ENCODE peak calls at places on chromosomes 6 and 20, in four cellular contexts. Q, W, Z and G are unnamed samples.

GRCh38 chr6:18207438-18207837 is 52.2 kb downstream of the KDM1B start:
- DNase-seq in Q (no peak), W (no peak), Z (no peak), G (no peak)

GRCh38 chr6:75449625-75450206 is 43.9 kb downstream of the FILIP1 start:
- DNase-seq in W (peak; percentile 79), Z (no peak), Q (peak; percentile 33), G (no peak)

GRCh38 chr20:49245921-49246740 is 26.9 kb downstream of the DDX27 start:
- DNase-seq in Q (peak; percentile 37), Z (no peak), W (peak; percentile 55), G (no peak)

GRCh38 chr20:31704225-31705119 is 18.2 kb downstream of the BCL2L1 start:
- DNase-seq in Z (peak; percentile 87), W (peak; percentile 66), Q (peak; percentile 98), G (no peak)

GRCh38 chr20:58129736-58130135 is 98.7 kb downstream of the ANKRD60 start:
- DNase-seq in W (no peak), Q (no peak), Z (no peak), G (no peak)

GRCh38 chr6:159110013-159110412 is 59.2 kb upstream of the FNDC1 start:
- DNase-seq in Q (peak; percentile 56), W (peak; percentile 38), Z (no peak), G (peak; percentile 68)

GRCh38 chr20:4081396-4081795 is 66.0 kb upstream of the RNF24 start:
- DNase-seq in Z (no peak), Q (no peak), W (no peak), G (no peak)

GRCh38 chr6:112501705-112502104 is 154.6 kb downstream of the RFPL4B start:
- DNase-seq in Q (no peak), W (peak; percentile 80), Z (no peak), G (no peak)

GRCh38 chr6:95658896-95659295 is 81.6 kb downstream of the MANEA start:
- DNase-seq in Q (no peak), W (no peak), Z (no peak), G (no peak)

DNA sequence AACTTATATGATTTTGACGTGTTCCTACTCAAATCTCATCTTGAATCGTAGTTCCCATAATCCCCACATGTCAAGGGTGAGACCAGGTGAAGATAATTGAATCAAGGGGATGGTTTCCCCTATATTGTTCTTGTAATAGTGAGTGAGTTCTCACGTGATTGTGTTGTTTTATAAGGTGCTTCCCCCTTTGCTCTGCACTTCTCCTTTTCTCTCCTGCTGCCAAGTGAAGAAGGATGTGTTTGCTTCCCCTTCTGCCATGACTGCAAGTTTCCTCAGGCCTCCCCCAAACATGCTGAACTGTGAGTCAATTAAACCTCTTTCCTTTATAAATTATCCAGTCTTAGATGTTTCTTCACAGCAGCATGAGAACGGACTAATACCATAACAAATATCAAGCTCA is 83.2 kb downstream of the MANEA start:
- DNase-seq in Q (no peak), W (no peak), Z (no peak), G (peak; percentile 24)
- H3K27ac ChIP-seq in Q (no peak overlapping the region), W (no peak overlapping the region), Z (no peak overlapping the region), G (peak overlapping the region; percentile 28)

DNA sequence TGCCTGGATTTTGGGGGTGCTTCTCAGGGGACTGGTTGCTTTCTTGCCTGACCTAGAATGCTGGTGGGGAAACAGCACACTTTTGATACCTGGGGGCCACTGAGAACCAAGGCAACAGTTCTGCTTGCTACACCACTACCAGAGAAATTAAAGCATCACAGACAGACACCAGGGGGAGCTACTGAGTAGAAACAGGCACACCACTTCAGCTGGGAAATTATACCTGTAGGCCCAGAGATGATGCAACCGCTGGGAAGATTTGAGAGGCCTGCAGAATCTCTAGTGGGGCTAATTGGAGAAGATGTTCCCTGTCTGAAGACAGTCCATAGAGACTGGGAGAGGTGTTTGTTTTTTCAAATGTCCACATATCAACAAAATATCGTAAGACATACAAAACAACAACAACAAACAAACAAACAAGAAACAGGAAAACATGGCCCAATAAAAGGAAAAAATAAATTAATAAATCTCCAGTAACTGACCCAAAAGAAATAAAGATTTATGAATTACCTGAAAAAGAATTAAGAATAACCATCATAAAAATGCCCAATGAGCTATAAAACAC is 129.4 kb upstream of the RIN2 start:
- DNase-seq in W (peak; percentile 66), Q (peak; percentile 58), Z (peak; percentile 62), G (peak; percentile 57)
- TF ChIP-seq CTCF in W (peak; percentile 65), Q (peak; percentile 80), Z (peak; percentile 54), G (peak; percentile 79)

DNA sequence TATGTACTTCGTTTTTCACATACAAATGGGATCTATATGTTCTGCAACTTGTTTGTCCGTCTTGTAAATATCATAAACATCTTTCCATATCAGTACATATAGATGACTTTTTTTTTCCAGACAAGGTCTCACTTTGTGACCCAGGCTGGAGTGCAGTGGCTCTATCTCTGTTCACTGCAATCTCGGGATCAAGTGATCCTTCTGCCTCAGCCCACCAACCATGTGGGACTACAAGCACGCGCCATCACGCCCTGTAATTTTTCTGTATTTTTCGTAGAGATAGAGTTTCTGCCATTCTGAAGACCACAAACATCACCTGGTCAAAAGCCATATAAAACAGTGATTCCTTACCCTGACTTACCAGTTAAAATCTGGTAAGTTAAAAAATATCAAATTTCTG is 37.7 kb upstream of the SYNCRIP start:
- DNase-seq in Q (no peak), W (no peak), Z (no peak), G (peak; percentile 18)
- H3K27ac ChIP-seq in Q (no peak overlapping the region), W (peak overlapping the region; percentile 49), Z (no peak overlapping the region), G (peak overlapping the region; percentile 97)

GRCh38 chr6:23446394-23447001 is 679.5 kb upstream of the NRSN1 start:
- DNase-seq in W (peak; percentile 76), Q (peak; percentile 47), Z (no peak), G (no peak)
- TF ChIP-seq CTCF in W (peak; percentile 80), Q (peak; percentile 79), Z (peak; percentile 17), G (no peak)

DNA sequence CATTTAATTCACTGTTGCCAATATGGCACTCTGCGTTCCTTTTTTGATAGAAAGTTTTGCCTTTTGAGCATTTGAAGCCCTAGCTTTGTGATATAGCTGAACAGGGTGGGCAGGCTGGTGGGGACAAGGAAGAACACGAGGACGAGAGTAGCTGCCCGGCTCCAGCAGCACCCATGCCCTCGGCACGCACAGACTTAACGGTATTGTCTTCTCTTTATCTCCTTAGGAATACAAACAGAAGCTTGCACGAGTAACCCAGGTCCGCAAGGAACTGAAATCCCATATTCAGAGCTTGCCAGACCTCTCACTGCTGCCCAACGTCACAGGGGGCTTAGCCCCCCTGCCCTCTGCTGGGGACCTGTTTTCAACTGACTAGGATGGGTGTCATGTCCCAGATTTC is 56.0 kb downstream of the RPRD1B start:
- DNase-seq in Q (no peak), W (no peak), Z (no peak), G (no peak)
- H3K27ac ChIP-seq in Q (no peak overlapping the region), W (no peak overlapping the region), Z (no peak overlapping the region), G (no peak overlapping the region)

DNA sequence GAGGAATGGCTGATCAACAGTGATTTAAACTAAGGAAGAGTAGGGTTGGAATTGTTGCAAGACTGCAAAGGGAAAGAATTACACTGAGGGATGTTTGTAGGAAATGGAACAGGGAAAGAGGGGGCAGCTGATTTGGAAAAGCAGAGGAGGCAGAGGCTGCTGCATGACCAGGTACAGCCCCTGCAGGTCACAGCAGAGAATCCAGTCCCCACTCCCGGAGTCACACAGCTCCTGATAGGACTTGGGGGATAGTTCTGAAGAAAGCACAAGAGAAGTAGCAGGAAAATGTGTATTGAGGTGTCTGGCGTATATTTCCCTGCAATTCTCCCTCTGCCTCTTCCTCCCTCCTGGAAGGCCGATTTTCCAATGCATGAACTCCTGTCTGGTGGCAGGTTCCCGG is 92.5 kb upstream of the PDE10A start:
- DNase-seq in Q (no peak), W (no peak), Z (no peak), G (no peak)
- TF ChIP-seq CTCF in Q (no peak), W (no peak), Z (no peak), G (no peak)

DNA sequence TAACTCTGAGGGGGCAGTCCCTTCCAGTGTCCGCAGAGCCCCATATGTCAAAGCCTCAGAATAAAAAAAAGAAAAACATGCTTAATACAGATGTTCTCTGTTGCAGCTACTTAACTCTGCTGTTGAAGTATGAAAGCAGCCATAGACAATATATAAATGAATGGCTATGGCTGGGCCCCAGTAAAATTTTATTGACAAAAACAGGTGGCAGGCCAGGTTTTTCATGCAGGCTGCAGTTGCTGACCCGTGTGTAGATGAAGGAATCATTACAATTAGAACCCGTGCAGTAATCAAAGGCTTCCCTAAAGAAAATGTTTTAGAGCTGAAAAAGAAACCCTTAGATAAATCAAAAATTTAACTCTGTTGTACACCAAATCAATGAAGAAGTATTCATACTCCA is 13.0 kb upstream of the RIN2 start:
- DNase-seq in Q (no peak), W (no peak), Z (no peak), G (no peak)
- H3K27ac ChIP-seq in Q (no peak overlapping the region), W (no peak overlapping the region), Z (no peak overlapping the region), G (no peak overlapping the region)

GRCh38 chr6:28497893-28498292 is 17.7 kb downstream of the GPX6 start:
- DNase-seq in Z (no peak), Q (no peak), W (no peak), G (no peak)

GRCh38 chr6:28491984-28492317 is 23.6 kb downstream of the GPX6 start:
- DNase-seq in Q (no peak), W (no peak), Z (no peak), G (no peak)

GRCh38 chr6:28497306-28497705 is 18.3 kb downstream of the GPX6 start:
- DNase-seq in Z (no peak), Q (no peak), W (no peak), G (no peak)

GRCh38 chr6:28501259-28501658 is 14.3 kb downstream of the GPX6 start:
- DNase-seq in Z (no peak), W (no peak), Q (no peak), G (no peak)

DNA sequence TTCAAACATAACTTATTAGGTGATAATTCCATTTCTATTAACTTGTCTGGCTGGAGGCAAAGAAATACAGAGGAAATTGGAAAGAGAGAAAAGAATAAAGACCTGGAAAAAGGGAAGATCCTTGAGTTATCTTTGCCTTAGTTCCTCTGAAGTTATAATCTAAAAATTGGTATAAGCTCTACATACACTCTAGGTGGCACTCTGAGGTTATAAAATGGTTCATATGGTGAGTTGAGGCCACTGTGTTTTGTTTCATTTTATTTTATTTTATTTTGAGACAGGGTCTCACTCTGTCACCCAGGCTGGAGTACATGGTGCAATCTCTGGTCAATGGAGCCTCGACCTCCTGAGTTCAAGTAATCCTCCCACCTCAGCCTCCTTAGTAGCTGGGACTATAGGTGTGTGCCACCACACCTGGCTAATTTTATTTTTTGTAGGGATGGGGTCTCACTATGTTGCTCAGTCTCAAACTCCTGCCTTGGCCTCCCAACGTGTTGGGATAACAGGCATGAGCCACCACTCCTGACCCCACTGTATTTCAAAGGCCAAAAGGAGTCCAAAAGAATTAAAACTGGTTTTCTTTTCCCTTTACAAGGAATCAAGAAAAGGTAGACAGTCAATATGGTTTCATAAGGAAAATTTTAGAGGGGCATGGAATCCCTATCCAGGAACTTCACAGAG is 19.4 kb downstream of the GPX6 start:
- DNase-seq in Q (no peak), Z (no peak), W (no peak), G (no peak)
- TF ChIP-seq CTCF in Q (peak; percentile 57), Z (no peak), W (peak; percentile 17), G (no peak)